ENCODE peak calls at places on chromosome 1, in six cellular contexts. O, B, C, E, H and F are unnamed samples.

GRCh38 chr1:205739348-205740160 is 10.4 kb downstream of the NUCKS1 start:
- DNase-seq in H (no peak), B (no peak), O (peak; percentile 93), C (no peak), E (no peak), F (no peak)

GRCh38 chr1:116764906-116765862 is 11.0 kb downstream of the CD2 start:
- DNase-seq in O (no peak), H (no peak), C (no peak), E (no peak), B (no peak), F (no peak)

GRCh38 chr1:189669846-189670245 is 807.8 kb downstream of the BRINP3 start:
- DNase-seq in O (peak; percentile 30), B (no peak), H (no peak), E (no peak), C (no peak), F (no peak)

GRCh38 chr1:15756143-15757015 is 2.2 kb upstream of the FBLIM1 start:
- DNase-seq in E (no peak), H (no peak), B (no peak), O (no peak), C (no peak), F (no peak)

GRCh38 chr1:88763649-88764406 is 79.8 kb downstream of the PKN2 start:
- DNase-seq in B (no peak), E (no peak), C (no peak), O (peak; percentile 7), H (no peak), F (no peak)

GRCh38 chr1:89799495-89799894 is 21.3 kb upstream of the LRRC8D start:
- DNase-seq in H (no peak), O (no peak), E (no peak), C (no peak), B (no peak), F (no peak)

GRCh38 chr1:37453647-37454046 is 20.7 kb upstream of the ZC3H12A start:
- DNase-seq in H (no peak), E (no peak), O (no peak), B (no peak), C (no peak), F (no peak)

GRCh38 chr1:168892945-168893344 is 163.9 kb upstream of the DPT start:
- DNase-seq in B (no peak), O (no peak), E (no peak), C (no peak), H (no peak), F (no peak)

GRCh38 chr1:108692724-108693655 is 880 bp downstream of the PRPF38B start:
- DNase-seq in E (peak; percentile 56), B (peak; percentile 52), H (peak; percentile 76), O (peak; percentile 86), C (no peak), F (no peak)

GRCh38 chr1:54814148-54814498 is 13.0 kb upstream of the TTC22 start:
- DNase-seq in C (no peak), B (no peak), E (no peak), H (no peak), O (no peak), F (no peak)

GRCh38 chr1:214587165-214587564 is 15.8 kb upstream of the CENPF start:
- DNase-seq in C (no peak), B (no peak), H (no peak), E (no peak), O (no peak), F (no peak)

GRCh38 chr1:159040206-159040605 is 30.5 kb downstream of the IFI16 start:
- DNase-seq in O (no peak), B (no peak), H (no peak), C (no peak), E (no peak), F (no peak)

GRCh38 chr1:227560814-227561213 is 2.5 kb upstream of the ZNF678 start:
- DNase-seq in B (peak; percentile 37), C (no peak), O (no peak), E (peak; percentile 45), H (no peak), F (no peak)

GRCh38 chr1:7389786-7390603 is 381.1 kb upstream of the VAMP3 start:
- DNase-seq in E (no peak), B (peak; percentile 68), C (no peak), H (peak; percentile 62), O (no peak), F (no peak)

GRCh38 chr1:238377280-238377919 is 486.7 kb upstream of the ZP4 start:
- DNase-seq in O (no peak), E (no peak), H (no peak), C (no peak), B (no peak), F (no peak)

GRCh38 chr1:176656257-176656995 is 193.5 kb downstream of the PAPPA2 start:
- DNase-seq in B (peak; percentile 45), C (no peak), E (no peak), H (no peak), O (peak; percentile 66), F (no peak)

GRCh38 chr1:170666661-170667060 is 2.7 kb downstream of the PRRX1 start:
- DNase-seq in E (peak; percentile 62), C (no peak), B (no peak), H (no peak), O (no peak), F (no peak)

GRCh38 chr1:207752456-207753132 is 740 bp downstream of the CD46 start:
- DNase-seq in H (peak; percentile 65), B (peak; percentile 39), O (peak; percentile 20), C (no peak), E (no peak), F (peak; percentile 91)

GRCh38 chr1:201883266-201883665 is 5.4 kb upstream of the SHISA4 start:
- DNase-seq in C (no peak), H (no peak), O (no peak), E (no peak), B (no peak), F (no peak)

GRCh38 chr1:14570514-14570913 is 28.0 kb upstream of the KAZN start:
- DNase-seq in H (no peak), C (no peak), B (no peak), E (no peak), O (peak; percentile 81), F (no peak)

GRCh38 chr1:184646824-184647223 is 107.8 kb downstream of the EDEM3 start:
- DNase-seq in B (no peak), E (no peak), O (no peak), C (no peak), H (no peak), F (no peak)

GRCh38 chr1:31788825-31789256 is 24.7 kb upstream of the ADGRB2 start:
- DNase-seq in O (peak; percentile 86), H (no peak), E (no peak), B (no peak), C (no peak), F (no peak)

GRCh38 chr1:211830330-211831142 is at the start of gene LPGAT1:
- DNase-seq in C (peak; percentile 71), H (peak; percentile 84), O (peak; percentile 56), E (peak; percentile 89), B (peak; percentile 83), F (peak; percentile 89)

GRCh38 chr1:225447649-225448048 is 19.8 kb upstream of the LBR start:
- DNase-seq in B (no peak), O (peak; percentile 90), C (peak; percentile 80), E (no peak), H (peak; percentile 97), F (peak; percentile 49)

GRCh38 chr1:205506409-205507196 is 2.1 kb downstream of the CDK18 start:
- DNase-seq in H (no peak), O (no peak), C (no peak), E (no peak), B (no peak), F (no peak)

GRCh38 chr1:214438059-214438458 is 113.3 kb downstream of the PTPN14 start:
- DNase-seq in E (peak; percentile 84), O (no peak), B (peak; percentile 40), C (peak; percentile 14), H (no peak), F (no peak)

GRCh38 chr1:109239580-109240068 is 9.7 kb upstream of the CELSR2 start:
- DNase-seq in E (no peak), O (peak; percentile 55), C (no peak), B (no peak), H (peak; percentile 66), F (peak; percentile 44)

GRCh38 chr1:54996869-54997710 is 1.6 kb upstream of the BSND start:
- DNase-seq in C (no peak), E (no peak), O (peak; percentile 10), H (no peak), B (no peak), F (no peak)

GRCh38 chr1:49185455-49185980 is 408.8 kb upstream of the BEND5 start:
- DNase-seq in O (no peak), B (no peak), C (no peak), E (no peak), H (no peak), F (no peak)
- H3K9me3 ChIP-seq in O (no peaks in the 10 kb centered on the region), B (no peaks in the 10 kb centered on the region), C (no peaks in the 10 kb centered on the region), E (no peaks in the 10 kb centered on the region), H (no peaks in the 10 kb centered on the region), F (no peaks in the 10 kb centered on the region)

DNA sequence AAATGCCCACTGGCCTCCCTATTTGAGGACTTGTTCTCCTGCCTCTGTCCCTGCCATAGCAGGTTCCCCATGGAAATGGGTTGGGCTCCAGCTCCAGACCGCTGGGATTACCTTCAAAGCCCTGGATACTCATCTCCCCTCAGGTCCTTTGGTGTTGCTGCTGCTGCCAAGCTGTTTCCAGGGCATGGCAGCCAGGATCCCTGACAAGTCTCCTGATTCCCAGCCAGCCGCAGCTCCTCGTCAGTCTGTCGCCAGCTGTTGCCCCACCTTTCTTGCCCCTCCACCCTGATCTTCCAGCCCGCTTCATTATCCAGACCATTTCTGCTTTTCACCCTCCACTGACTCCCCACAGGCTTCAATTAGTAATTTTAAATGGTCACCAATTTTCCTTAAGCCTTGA is 68.3 kb upstream of the KCND3 start:
- DNase-seq in H (no peak), E (no peak), O (no peak), B (peak; percentile 33), C (no peak), F (no peak)
- H3K27ac ChIP-seq in H (no peak overlapping the region), E (no peak overlapping the region), O (no peak overlapping the region), B (no peak overlapping the region), C (no peak overlapping the region), F (no peak overlapping the region)

DNA sequence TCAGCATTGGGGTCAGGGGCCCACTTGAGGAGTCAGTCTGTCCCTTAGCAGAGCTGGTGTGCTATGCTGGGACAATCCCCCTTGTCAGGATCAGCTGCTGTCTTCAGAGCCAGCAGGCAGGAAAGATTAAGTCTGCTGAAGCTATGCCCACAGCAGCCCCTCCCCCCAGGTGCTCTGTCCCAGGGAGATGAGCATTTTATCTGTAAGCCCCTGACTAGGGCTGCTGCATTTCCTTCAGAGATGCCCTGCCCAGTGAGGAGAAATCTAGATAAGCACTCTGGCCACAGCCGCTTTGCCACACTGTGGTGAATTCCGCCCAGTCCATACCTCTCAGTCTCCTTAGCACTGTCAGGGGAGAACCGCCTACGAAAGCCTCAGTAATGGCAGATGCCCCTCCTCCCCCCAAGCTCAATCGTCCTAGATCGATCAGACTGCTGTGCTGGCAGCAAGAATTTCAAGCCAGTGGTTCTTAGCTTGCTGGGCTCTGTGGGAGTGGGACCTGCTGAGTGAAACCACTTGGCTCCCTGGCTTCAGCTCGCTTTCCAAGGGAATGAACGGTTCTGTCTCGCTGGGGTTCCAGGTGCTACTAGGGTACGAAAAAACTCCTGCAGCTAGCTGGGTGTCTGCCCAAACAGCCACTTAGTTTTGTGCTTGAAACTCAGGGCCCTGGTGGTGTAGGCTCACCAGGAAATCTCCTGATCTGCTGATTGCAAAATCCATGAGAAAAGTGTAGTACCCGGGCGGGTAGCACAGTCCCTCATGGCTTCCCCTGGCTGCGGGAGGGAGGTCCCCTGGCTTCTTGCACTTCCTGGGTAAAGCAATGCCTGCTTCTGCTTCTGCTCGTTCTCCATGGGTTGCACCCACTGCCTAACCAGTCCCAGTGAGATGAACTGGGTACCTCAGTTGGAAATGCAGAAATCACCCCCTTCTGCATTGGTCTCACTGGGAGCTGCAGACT is 25.1 kb upstream of the TP53BP2 start:
- DNase-seq in H (no peak), C (no peak), E (no peak), B (no peak), O (no peak), F (peak; percentile 28)
- H3K9me3 ChIP-seq in H (no peaks in the 10 kb centered on the region), C (no peaks in the 10 kb centered on the region), E (no peaks in the 10 kb centered on the region), B (no peaks in the 10 kb centered on the region), O (no peaks in the 10 kb centered on the region), F (no peaks in the 10 kb centered on the region)

GRCh38 chr1:67590329-67590728 is 94.7 kb upstream of the GADD45A start:
- DNase-seq in C (peak; percentile 36), E (no peak), O (peak; percentile 31), B (no peak), H (peak; percentile 73), F (no peak)
- H3K27ac ChIP-seq in C (peak overlapping the region; percentile 63), E (peak overlapping the region; percentile 73), O (no peak overlapping the region), B (peak overlapping the region; percentile 63), H (peak overlapping the region; percentile 69), F (no peak overlapping the region)